ENCODE peak calls at places on chromosome 18, in five cellular contexts. E, Q, U, M and X are unnamed samples.

GRCh38 chr18:40109251-40110049 is 1845.6 kb upstream of the PIK3C3 start:
- DNase-seq in E (no peak), Q (no peak), U (no peak), M (no peak), X (no peak)

GRCh38 chr18:74353169-74353775 is 37.6 kb downstream of the C18orf63 start:
- DNase-seq in E (peak; percentile 48), Q (peak; percentile 72), U (peak; percentile 66), M (peak; percentile 31), X (no peak)

GRCh38 chr18:57846258-57846657 is 43.1 kb upstream of the ATP8B1 start:
- DNase-seq in E (no peak), Q (no peak), U (no peak), M (peak; percentile 75), X (no peak)

GRCh38 chr18:57550510-57550909 is 36.0 kb downstream of the FECH start:
- DNase-seq in E (no peak), Q (no peak), U (no peak), M (no peak), X (no peak)

GRCh38 chr18:58590231-58590630 is 38.7 kb downstream of the ALPK2 start:
- DNase-seq in E (no peak), Q (no peak), U (no peak), M (peak; percentile 92), X (no peak)

GRCh38 chr18:10193446-10193845 is 261.0 kb upstream of the APCDD1 start:
- DNase-seq in E (no peak), Q (no peak), U (no peak), M (no peak), X (no peak)

GRCh38 chr18:9884090-9884489 is 1.7 kb upstream of the TXNDC2 start:
- DNase-seq in E (no peak), Q (no peak), U (no peak), M (no peak), X (no peak)

GRCh38 chr18:13379930-13380665 is 161.5 kb downstream of the LDLRAD4 start:
- DNase-seq in E (peak; percentile 11), Q (peak; percentile 42), U (no peak), M (no peak), X (no peak)

GRCh38 chr18:33440011-33440383 is 524 bp downstream of the CCDC178 start:
- DNase-seq in E (no peak), Q (no peak), U (no peak), M (no peak), X (no peak)

GRCh38 chr18:35511428-35511827 is 13.7 kb upstream of the INO80C start:
- DNase-seq in E (no peak), Q (no peak), U (no peak), M (no peak), X (no peak)

GRCh38 chr18:36772339-36772738 is 56.5 kb downstream of the TPGS2 start:
- DNase-seq in E (no peak), Q (no peak), U (no peak), M (no peak), X (no peak)

DNA sequence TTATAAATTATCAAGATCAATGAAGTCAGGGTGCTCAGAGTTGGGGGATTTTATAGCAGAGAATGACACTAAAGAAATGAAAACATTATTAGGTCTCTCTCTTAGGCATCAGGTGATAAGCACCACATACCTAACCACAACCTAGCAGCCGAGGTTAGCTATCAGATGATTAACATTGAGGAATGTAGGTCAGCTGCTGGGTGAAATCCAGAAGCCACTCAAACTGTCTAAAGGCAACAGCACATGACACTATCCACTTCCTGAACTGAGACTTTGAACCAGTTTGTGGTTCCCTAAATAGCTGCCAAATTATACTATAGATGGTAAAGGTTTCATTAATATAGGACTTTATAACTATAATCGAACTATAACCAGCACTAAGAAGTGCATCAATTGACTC is 4.7 kb downstream of the EPG5 start:
- DNase-seq in E (no peak), Q (no peak), U (no peak), M (peak; percentile 50), X (no peak)
- H3K27ac ChIP-seq in E (peak overlapping the region; percentile 18), Q (peak overlapping the region; percentile 44), U (no peak overlapping the region), M (peak overlapping the region; percentile 71), X (no peak overlapping the region)

DNA sequence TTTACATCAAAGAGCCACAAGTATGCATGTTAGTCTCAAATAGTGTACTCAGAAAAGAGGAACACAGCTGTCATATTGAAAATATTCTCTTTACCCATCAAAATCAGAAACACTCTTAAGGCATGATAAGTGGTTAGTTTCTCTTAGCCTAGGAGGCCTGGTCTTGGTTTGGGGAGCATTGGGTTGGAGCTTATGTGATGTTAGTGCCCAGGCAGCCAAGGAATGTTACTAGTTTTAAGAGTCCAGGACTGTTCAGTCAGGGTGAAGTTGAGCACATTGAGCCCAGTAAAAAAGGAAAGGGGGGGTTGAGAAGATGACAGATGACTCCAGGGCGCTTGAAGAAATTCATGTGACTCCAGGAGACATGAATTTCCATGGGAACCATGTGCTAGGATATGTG is 340.6 kb downstream of the HRH4 start:
- DNase-seq in E (no peak), Q (no peak), U (no peak), M (no peak), X (no peak)
- H3K27ac ChIP-seq in E (no peak overlapping the region), Q (no peak overlapping the region), U (no peak overlapping the region), M (no peak overlapping the region), X (no peak overlapping the region)

GRCh38 chr18:3283253-3283863 is 21.4 kb downstream of the MYL12B start:
- DNase-seq in E (no peak), Q (no peak), U (no peak), M (no peak), X (no peak)
- H3K27ac ChIP-seq in E (no peak overlapping the region), Q (no peak overlapping the region), U (peak overlapping the region; percentile 77), M (no peak overlapping the region), X (no peak overlapping the region)

GRCh38 chr18:76977108-76977621 is 154.8 kb downstream of the ZNF236 start:
- DNase-seq in E (peak; percentile 15), Q (peak; percentile 41), U (no peak), M (no peak), X (no peak)
- H3K27ac ChIP-seq in E (no peak overlapping the region), Q (no peak overlapping the region), U (peak overlapping the region; percentile 56), M (no peak overlapping the region), X (no peak overlapping the region)

GRCh38 chr18:28854964-28855363 is 678.0 kb upstream of the CDH2 start:
- DNase-seq in E (no peak), Q (no peak), U (no peak), M (no peak), X (no peak)
- H3K27ac ChIP-seq in E (no peak overlapping the region), Q (no peak overlapping the region), U (no peak overlapping the region), M (no peak overlapping the region), X (no peak overlapping the region)

GRCh38 chr18:27627927-27628326 is 442.8 kb upstream of the CHST9 start:
- DNase-seq in E (no peak), Q (no peak), U (no peak), M (no peak), X (no peak)
- H3K27ac ChIP-seq in E (no peak overlapping the region), Q (no peak overlapping the region), U (no peak overlapping the region), M (no peak overlapping the region), X (no peak overlapping the region)